ENCODE peak calls at places on chromosomes 11 and 22, in six cellular contexts. One of them, this sample, is unnamed.
A peak's percentile ranks its signal among the peaks of the same experiment; 100 is the strongest.

GRCh38 chr22:46072030-46072881 is 78.1 kb upstream of the PPARA start:
- DNase-seq in astrocyte of the spinal cord: peak; percentile 57
- DNase-seq in RWPE1: no peak
- DNase-seq in AG10803: peak; percentile 53
- DNase-seq in fibroblast of mammary gland: peak; percentile 42
- DNase-seq in AG04450: no peak
- DNase-seq in this sample: no peak

GRCh38 chr11:94801866-94802460 is 33.8 kb downstream of the AMOTL1 start:
- DNase-seq in astrocyte of the spinal cord: no peak
- DNase-seq in RWPE1: no peak
- DNase-seq in AG10803: no peak
- DNase-seq in fibroblast of mammary gland: no peak
- DNase-seq in AG04450: no peak
- DNase-seq in this sample: no peak

GRCh38 chr22:19398206-19398605 is 33.3 kb downstream of the HIRA start:
- DNase-seq in astrocyte of the spinal cord: no peak
- DNase-seq in RWPE1: no peak
- DNase-seq in AG10803: peak; percentile 29
- DNase-seq in fibroblast of mammary gland: peak; percentile 25
- DNase-seq in AG04450: no peak
- DNase-seq in this sample: no peak

GRCh38 chr11:60925685-60926267 is 1.5 kb downstream of the TMEM132A start:
- DNase-seq in astrocyte of the spinal cord: no peak
- DNase-seq in RWPE1: peak; percentile 69
- DNase-seq in AG10803: no peak
- DNase-seq in fibroblast of mammary gland: peak; percentile 71
- DNase-seq in AG04450: peak; percentile 29
- DNase-seq in this sample: no peak

GRCh38 chr11:35307221-35307621 is 112.1 kb downstream of the SLC1A2 start:
- DNase-seq in astrocyte of the spinal cord: no peak
- DNase-seq in RWPE1: no peak
- DNase-seq in AG10803: no peak
- DNase-seq in fibroblast of mammary gland: no peak
- DNase-seq in AG04450: no peak
- DNase-seq in this sample: no peak

GRCh38 chr11:120024046-120024445 is 113.9 kb downstream of the TRIM29 start:
- DNase-seq in astrocyte of the spinal cord: no peak
- DNase-seq in RWPE1: peak; percentile 14
- DNase-seq in AG10803: no peak
- DNase-seq in fibroblast of mammary gland: peak; percentile 2
- DNase-seq in AG04450: no peak
- DNase-seq in this sample: peak; percentile 34

GRCh38 chr11:11078344-11078743 is 220.5 kb upstream of the ZBED5 start:
- DNase-seq in astrocyte of the spinal cord: peak; percentile 2
- DNase-seq in RWPE1: no peak
- DNase-seq in AG10803: peak; percentile 19
- DNase-seq in fibroblast of mammary gland: peak; percentile 23
- DNase-seq in AG04450: no peak
- DNase-seq in this sample: no peak

GRCh38 chr11:64234840-64235379 is 526 bp downstream of the VEGFB start:
- DNase-seq in astrocyte of the spinal cord: no peak
- DNase-seq in RWPE1: no peak
- DNase-seq in AG10803: no peak
- DNase-seq in fibroblast of mammary gland: no peak
- DNase-seq in AG04450: no peak
- DNase-seq in this sample: no peak

GRCh38 chr11:6626971-6627761 is 7.9 kb upstream of the TPP1 start:
- DNase-seq in astrocyte of the spinal cord: no peak
- DNase-seq in RWPE1: no peak
- DNase-seq in AG10803: no peak
- DNase-seq in fibroblast of mammary gland: no peak
- DNase-seq in AG04450: no peak
- DNase-seq in this sample: peak; percentile 63

GRCh38 chr11:12678991-12679390 is 4.8 kb downstream of the TEAD1 start:
- DNase-seq in astrocyte of the spinal cord: peak; percentile 24
- DNase-seq in RWPE1: no peak
- DNase-seq in AG10803: no peak
- DNase-seq in fibroblast of mammary gland: no peak
- DNase-seq in AG04450: no peak
- DNase-seq in this sample: no peak

GRCh38 chr22:17814830-17815229 is 40.6 kb upstream of the BID start:
- DNase-seq in astrocyte of the spinal cord: no peak
- DNase-seq in RWPE1: no peak
- DNase-seq in AG10803: no peak
- DNase-seq in fibroblast of mammary gland: no peak
- DNase-seq in AG04450: no peak
- DNase-seq in this sample: no peak

GRCh38 chr11:70270877-70271634 is 566 bp downstream of the PPFIA1 start:
- DNase-seq in astrocyte of the spinal cord: peak; percentile 42
- DNase-seq in RWPE1: peak; percentile 20
- DNase-seq in AG10803: peak; percentile 71
- DNase-seq in fibroblast of mammary gland: peak; percentile 61
- DNase-seq in AG04450: peak; percentile 13
- DNase-seq in this sample: no peak

GRCh38 chr11:120318906-120319305 is 6.2 kb upstream of the TLCD5 start:
- DNase-seq in astrocyte of the spinal cord: no peak
- DNase-seq in RWPE1: no peak
- DNase-seq in AG10803: no peak
- DNase-seq in fibroblast of mammary gland: no peak
- DNase-seq in AG04450: no peak
- DNase-seq in this sample: no peak

GRCh38 chr11:125464266-125464662 is 31.8 kb downstream of the FEZ1 start:
- DNase-seq in astrocyte of the spinal cord: peak; percentile 32
- DNase-seq in RWPE1: peak; percentile 53
- DNase-seq in AG10803: peak; percentile 11
- DNase-seq in fibroblast of mammary gland: peak; percentile 47
- DNase-seq in AG04450: no peak
- DNase-seq in this sample: no peak

GRCh38 chr22:32815059-32815458 is 13.6 kb downstream of the TIMP3 start:
- DNase-seq in astrocyte of the spinal cord: no peak
- DNase-seq in RWPE1: no peak
- DNase-seq in AG10803: no peak
- DNase-seq in fibroblast of mammary gland: no peak
- DNase-seq in AG04450: no peak
- DNase-seq in this sample: no peak

GRCh38 chr22:20435436-20436308 is 2.0 kb downstream of the SCARF2 start:
- DNase-seq in astrocyte of the spinal cord: no peak
- DNase-seq in RWPE1: no peak
- DNase-seq in AG10803: no peak
- DNase-seq in fibroblast of mammary gland: no peak
- DNase-seq in AG04450: no peak
- DNase-seq in this sample: no peak

GRCh38 chr11:90476442-90477007 is 253.7 kb upstream of the CHORDC1 start:
- DNase-seq in astrocyte of the spinal cord: peak; percentile 33
- DNase-seq in RWPE1: peak; percentile 20
- DNase-seq in AG10803: no peak
- DNase-seq in fibroblast of mammary gland: peak; percentile 26
- DNase-seq in AG04450: no peak
- DNase-seq in this sample: no peak

GRCh38 chr22:43884600-43885318 is 7.1 kb downstream of the PNPLA5 start:
- DNase-seq in astrocyte of the spinal cord: peak; percentile 22
- DNase-seq in RWPE1: peak; percentile 44
- DNase-seq in AG10803: peak; percentile 46
- DNase-seq in fibroblast of mammary gland: peak; percentile 49
- DNase-seq in AG04450: no peak
- DNase-seq in this sample: no peak

GRCh38 chr11:1323779-1324178 is 14.3 kb upstream of the TOLLIP start:
- DNase-seq in astrocyte of the spinal cord: no peak
- DNase-seq in RWPE1: no peak
- DNase-seq in AG10803: no peak
- DNase-seq in fibroblast of mammary gland: no peak
- DNase-seq in AG04450: no peak
- DNase-seq in this sample: no peak

GRCh38 chr11:73340164-73340563 is 32.1 kb downstream of the ARHGEF17 start:
- DNase-seq in astrocyte of the spinal cord: no peak
- DNase-seq in RWPE1: no peak
- DNase-seq in AG10803: no peak
- DNase-seq in fibroblast of mammary gland: no peak
- DNase-seq in AG04450: no peak
- DNase-seq in this sample: no peak

GRCh38 chr11:10594407-10594806 is 25.9 kb upstream of the LYVE1 start:
- DNase-seq in astrocyte of the spinal cord: no peak
- DNase-seq in RWPE1: peak; percentile 88
- DNase-seq in AG10803: no peak
- DNase-seq in fibroblast of mammary gland: no peak
- DNase-seq in AG04450: no peak
- DNase-seq in this sample: no peak

GRCh38 chr11:30244255-30244654 is 13.4 kb downstream of the FSHB start:
- DNase-seq in astrocyte of the spinal cord: peak; percentile 66
- DNase-seq in RWPE1: peak; percentile 73
- DNase-seq in AG10803: peak; percentile 2
- DNase-seq in fibroblast of mammary gland: peak; percentile 25
- DNase-seq in AG04450: no peak
- DNase-seq in this sample: no peak

GRCh38 chr11:106076923-106077608 is at the start of gene KBTBD3:
- DNase-seq in astrocyte of the spinal cord: peak; percentile 100
- DNase-seq in RWPE1: peak; percentile 90
- DNase-seq in AG10803: peak; percentile 99
- DNase-seq in fibroblast of mammary gland: peak; percentile 99
- DNase-seq in AG04450: peak; percentile 99
- DNase-seq in this sample: peak; percentile 97

GRCh38 chr11:17779861-17780594 is 45.4 kb downstream of the KCNC1 start:
- DNase-seq in astrocyte of the spinal cord: no peak
- DNase-seq in RWPE1: no peak
- DNase-seq in AG10803: no peak
- DNase-seq in fibroblast of mammary gland: no peak
- DNase-seq in AG04450: no peak
- DNase-seq in this sample: no peak
- TF ChIP-seq CTCF in astrocyte of the spinal cord: no peak
- TF ChIP-seq CTCF in RWPE1: no peak
- TF ChIP-seq CTCF in AG10803: no peak
- TF ChIP-seq CTCF in fibroblast of mammary gland: no peak
- TF ChIP-seq CTCF in AG04450: no peak
- TF ChIP-seq CTCF in this sample: no peak

GRCh38 chr11:93543292-93543977 is at the start of gene SMCO4:
- DNase-seq in astrocyte of the spinal cord: peak; percentile 77
- DNase-seq in RWPE1: peak; percentile 68
- DNase-seq in AG10803: peak; percentile 76
- DNase-seq in fibroblast of mammary gland: peak; percentile 69
- DNase-seq in AG04450: no peak
- DNase-seq in this sample: peak; percentile 89

GRCh38 chr11:93540337-93540736 is 2.9 kb downstream of the SMCO4 start:
- DNase-seq in astrocyte of the spinal cord: no peak
- DNase-seq in RWPE1: no peak
- DNase-seq in AG10803: no peak
- DNase-seq in fibroblast of mammary gland: no peak
- DNase-seq in AG04450: no peak
- DNase-seq in this sample: no peak

GRCh38 chr11:93541154-93541553 is 2.0 kb downstream of the SMCO4 start:
- DNase-seq in astrocyte of the spinal cord: no peak
- DNase-seq in RWPE1: no peak
- DNase-seq in AG10803: no peak
- DNase-seq in fibroblast of mammary gland: no peak
- DNase-seq in AG04450: no peak
- DNase-seq in this sample: no peak

GRCh38 chr11:93542753-93543246 is 391 bp downstream of the SMCO4 start:
- DNase-seq in astrocyte of the spinal cord: no peak
- DNase-seq in RWPE1: no peak
- DNase-seq in AG10803: no peak
- DNase-seq in fibroblast of mammary gland: no peak
- DNase-seq in AG04450: no peak
- DNase-seq in this sample: no peak

GRCh38 chr11:93541884-93542752 is 1.1 kb downstream of the SMCO4 start:
- DNase-seq in astrocyte of the spinal cord: peak; percentile 74
- DNase-seq in RWPE1: no peak
- DNase-seq in AG10803: peak; percentile 41
- DNase-seq in fibroblast of mammary gland: peak; percentile 71
- DNase-seq in AG04450: no peak
- DNase-seq in this sample: no peak
- TF ChIP-seq CTCF in astrocyte of the spinal cord: no peak
- TF ChIP-seq CTCF in RWPE1: no peak
- TF ChIP-seq CTCF in AG10803: no peak
- TF ChIP-seq CTCF in fibroblast of mammary gland: no peak
- TF ChIP-seq CTCF in AG04450: no peak
- TF ChIP-seq CTCF in this sample: no peak

GRCh38 chr11:104148696-104149095 is 15.3 kb downstream of the PDGFD start:
- DNase-seq in astrocyte of the spinal cord: peak; percentile 4
- DNase-seq in RWPE1: no peak
- DNase-seq in AG10803: no peak
- DNase-seq in fibroblast of mammary gland: no peak
- DNase-seq in AG04450: no peak
- DNase-seq in this sample: no peak

GRCh38 chr11:104154296-104154695 is 9.7 kb downstream of the PDGFD start:
- DNase-seq in astrocyte of the spinal cord: no peak
- DNase-seq in RWPE1: no peak
- DNase-seq in AG10803: no peak
- DNase-seq in fibroblast of mammary gland: no peak
- DNase-seq in AG04450: no peak
- DNase-seq in this sample: no peak

GRCh38 chr11:104152941-104153340 is 11.0 kb downstream of the PDGFD start:
- DNase-seq in astrocyte of the spinal cord: no peak
- DNase-seq in RWPE1: no peak
- DNase-seq in AG10803: no peak
- DNase-seq in fibroblast of mammary gland: no peak
- DNase-seq in AG04450: no peak
- DNase-seq in this sample: no peak

GRCh38 chr11:104148074-104148473 is 15.9 kb downstream of the PDGFD start:
- DNase-seq in astrocyte of the spinal cord: peak; percentile 47
- DNase-seq in RWPE1: no peak
- DNase-seq in AG10803: peak; percentile 71
- DNase-seq in fibroblast of mammary gland: peak; percentile 90
- DNase-seq in AG04450: no peak
- DNase-seq in this sample: no peak

DNA sequence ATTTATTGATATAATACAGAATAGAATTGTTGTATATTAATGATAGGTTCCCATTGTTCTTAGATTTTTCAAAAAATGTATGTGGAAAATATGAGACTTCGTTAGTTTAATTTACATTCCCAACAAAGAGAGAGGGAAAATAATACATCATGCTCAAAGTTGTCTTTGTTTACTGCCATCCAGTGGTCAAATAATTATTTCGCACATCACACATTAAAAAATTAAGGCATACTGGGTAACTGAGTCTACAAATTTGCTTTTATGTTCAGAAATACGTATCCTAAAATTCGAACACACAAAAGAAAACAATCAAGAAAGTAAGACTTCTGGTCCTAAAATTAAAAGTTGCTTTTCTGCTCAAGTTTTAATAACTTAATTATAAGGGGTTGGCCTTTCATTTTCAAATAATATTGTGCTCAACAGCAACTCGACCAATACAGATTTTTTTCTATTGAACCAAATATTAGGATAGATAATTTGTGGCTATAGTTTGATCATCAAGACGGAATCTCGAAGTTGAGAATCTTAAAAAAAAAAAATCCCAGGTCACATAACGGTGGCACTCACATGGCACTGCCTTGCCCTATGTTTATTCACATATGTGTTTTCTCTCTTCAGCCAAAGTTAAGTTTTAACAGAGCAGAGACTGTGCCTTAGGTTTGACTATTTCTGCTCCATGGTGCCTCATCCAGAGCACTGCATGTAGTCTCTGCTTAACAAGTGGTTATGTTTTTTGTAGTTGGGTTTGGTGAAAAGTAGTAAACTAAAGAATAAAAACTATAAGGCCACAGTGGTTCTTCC is 12.3 kb downstream of the PDGFD start:
- DNase-seq in astrocyte of the spinal cord: peak; percentile 14
- DNase-seq in RWPE1: peak; percentile 20
- DNase-seq in AG10803: peak; percentile 15
- DNase-seq in fibroblast of mammary gland: peak; percentile 39
- DNase-seq in AG04450: no peak
- DNase-seq in this sample: no peak
- TF ChIP-seq CTCF in astrocyte of the spinal cord: peak; percentile 47
- TF ChIP-seq CTCF in RWPE1: peak; percentile 42
- TF ChIP-seq CTCF in AG10803: peak; percentile 53
- TF ChIP-seq CTCF in fibroblast of mammary gland: peak; percentile 41
- TF ChIP-seq CTCF in AG04450: peak; percentile 34
- TF ChIP-seq CTCF in this sample: peak; percentile 68

GRCh38 chr11:65315866-65316233 is 1.2 kb downstream of the CDC42EP2 start:
- DNase-seq in astrocyte of the spinal cord: peak; percentile 14
- DNase-seq in RWPE1: no peak
- DNase-seq in AG10803: no peak
- DNase-seq in fibroblast of mammary gland: no peak
- DNase-seq in AG04450: no peak
- DNase-seq in this sample: no peak
- TF ChIP-seq CTCF in astrocyte of the spinal cord: no peak
- TF ChIP-seq CTCF in RWPE1: peak; percentile 45
- TF ChIP-seq CTCF in AG10803: no peak
- TF ChIP-seq CTCF in fibroblast of mammary gland: no peak
- TF ChIP-seq CTCF in AG04450: no peak
- TF ChIP-seq CTCF in this sample: peak; percentile 60